ENCODE peak calls at places on chromosome 18, in four cellular contexts. One of them, this sample, is unnamed.

GRCh38 chr18:59751186-59751585 is 54.0 kb upstream of the CCBE1 start:
- DNase-seq in SK-N-SH: no peak
- DNase-seq in K562: no peak
- DNase-seq in HepG2: no peak
- DNase-seq in this sample: no peak

GRCh38 chr18:74996055-74996454 is 212.9 kb downstream of the PTGR3 start:
- DNase-seq in SK-N-SH: no peak
- DNase-seq in HepG2: no peak
- DNase-seq in K562: no peak
- DNase-seq in this sample: no peak

GRCh38 chr18:3402962-3403585 is 46.9 kb upstream of the TGIF1 start:
- DNase-seq in HepG2: no peak
- DNase-seq in SK-N-SH: peak
- DNase-seq in K562: no peak
- DNase-seq in this sample: no peak

GRCh38 chr18:39491408-39491807 is 1925.8 kb upstream of the CELF4 start:
- DNase-seq in SK-N-SH: no peak
- DNase-seq in K562: no peak
- DNase-seq in HepG2: no peak
- DNase-seq in this sample: no peak

GRCh38 chr18:25350561-25351201 is 1.3 kb downstream of the ZNF521 start:
- DNase-seq in SK-N-SH: peak
- DNase-seq in K562: no peak
- DNase-seq in HepG2: no peak
- DNase-seq in this sample: peak

GRCh38 chr18:67600181-67600631 is 83.7 kb upstream of the DSEL start:
- DNase-seq in SK-N-SH: peak
- DNase-seq in HepG2: no peak
- DNase-seq in K562: no peak
- DNase-seq in this sample: no peak

GRCh38 chr18:44896817-44897216 is 216.1 kb downstream of the SETBP1 start:
- DNase-seq in SK-N-SH: no peak
- DNase-seq in K562: no peak
- DNase-seq in HepG2: no peak
- DNase-seq in this sample: no peak

GRCh38 chr18:48794251-48794970 is 156.4 kb downstream of the SMAD7 start:
- DNase-seq in SK-N-SH: peak
- DNase-seq in HepG2: no peak
- DNase-seq in K562: no peak
- DNase-seq in this sample: peak

GRCh38 chr18:48921305-48922202 is 29.2 kb downstream of the SMAD7 start:
- DNase-seq in HepG2: no peak
- DNase-seq in SK-N-SH: no peak
- DNase-seq in K562: no peak
- DNase-seq in this sample: peak

GRCh38 chr18:54690198-54690597 is 99.2 kb downstream of the DYNAP start:
- DNase-seq in K562: no peak
- DNase-seq in SK-N-SH: no peak
- DNase-seq in HepG2: no peak
- DNase-seq in this sample: no peak

GRCh38 chr18:33424266-33424946 is 16.1 kb downstream of the CCDC178 start:
- DNase-seq in HepG2: peak
- DNase-seq in K562: no peak
- DNase-seq in SK-N-SH: no peak
- DNase-seq in this sample: no peak
- TF ChIP-seq FOXJ3 in HepG2: no peak
- TF ChIP-seq FOXJ3 in K562: no peak
- TF ChIP-seq FOXJ3 in SK-N-SH: no peak
- TF ChIP-seq FOXJ3 in this sample: no peak

GRCh38 chr18:6542296-6542695 is 127.6 kb upstream of the L3MBTL4 start:
- DNase-seq in HepG2: no peak
- DNase-seq in SK-N-SH: no peak
- DNase-seq in K562: no peak
- DNase-seq in this sample: no peak

GRCh38 chr18:6546229-6546628 is 131.5 kb upstream of the L3MBTL4 start:
- DNase-seq in K562: no peak
- DNase-seq in HepG2: no peak
- DNase-seq in SK-N-SH: no peak
- DNase-seq in this sample: no peak

GRCh38 chr18:6537468-6537867 is 122.8 kb upstream of the L3MBTL4 start:
- DNase-seq in SK-N-SH: no peak
- DNase-seq in HepG2: no peak
- DNase-seq in K562: no peak
- DNase-seq in this sample: no peak

GRCh38 chr18:6547476-6547875 is 132.8 kb upstream of the L3MBTL4 start:
- DNase-seq in SK-N-SH: no peak
- DNase-seq in K562: no peak
- DNase-seq in HepG2: no peak
- DNase-seq in this sample: no peak

DNA sequence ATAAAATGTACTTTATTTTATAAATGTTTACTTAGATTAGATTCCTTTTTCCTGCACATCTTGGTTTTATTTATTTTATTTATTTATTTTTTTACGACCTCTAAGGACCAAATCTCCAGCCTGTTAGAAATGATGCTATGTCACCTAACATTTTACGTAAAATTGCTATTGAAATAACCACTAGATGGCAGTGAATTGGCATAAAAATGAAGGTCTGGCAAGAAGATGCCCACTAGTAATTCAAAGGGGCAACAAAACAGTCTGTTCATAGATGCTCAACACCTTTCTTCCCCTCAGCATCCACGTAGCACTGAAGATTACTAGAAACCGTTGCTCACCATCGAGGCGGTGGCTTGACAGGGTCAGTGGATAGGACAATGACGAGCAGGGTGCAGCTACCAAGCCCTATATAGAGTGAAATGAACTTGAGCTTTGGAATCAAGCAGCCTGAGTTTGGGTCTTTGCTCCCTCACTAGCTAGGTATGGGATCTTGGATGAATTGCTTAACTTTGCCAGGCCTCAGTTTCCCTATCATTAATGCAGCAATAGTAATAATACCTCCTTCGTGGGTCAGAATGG is 128.7 kb upstream of the L3MBTL4 start:
- DNase-seq in HepG2: peak
- DNase-seq in K562: peak
- DNase-seq in SK-N-SH: peak
- DNase-seq in this sample: no peak
- TF ChIP-seq FOXJ3 in HepG2: no peak
- TF ChIP-seq FOXJ3 in K562: no peak
- TF ChIP-seq FOXJ3 in SK-N-SH: no peak
- TF ChIP-seq FOXJ3 in this sample: no peak

GRCh38 chr18:46010676-46011075 is 43.5 kb upstream of the EPG5 start:
- DNase-seq in SK-N-SH: no peak
- DNase-seq in K562: no peak
- DNase-seq in HepG2: no peak
- DNase-seq in this sample: no peak

GRCh38 chr18:46009158-46009866 is 42.2 kb upstream of the EPG5 start:
- DNase-seq in K562: no peak
- DNase-seq in HepG2: no peak
- DNase-seq in SK-N-SH: no peak
- DNase-seq in this sample: no peak

GRCh38 chr18:46010050-46010449 is 42.9 kb upstream of the EPG5 start:
- DNase-seq in SK-N-SH: no peak
- DNase-seq in HepG2: no peak
- DNase-seq in K562: no peak
- DNase-seq in this sample: no peak

DNA sequence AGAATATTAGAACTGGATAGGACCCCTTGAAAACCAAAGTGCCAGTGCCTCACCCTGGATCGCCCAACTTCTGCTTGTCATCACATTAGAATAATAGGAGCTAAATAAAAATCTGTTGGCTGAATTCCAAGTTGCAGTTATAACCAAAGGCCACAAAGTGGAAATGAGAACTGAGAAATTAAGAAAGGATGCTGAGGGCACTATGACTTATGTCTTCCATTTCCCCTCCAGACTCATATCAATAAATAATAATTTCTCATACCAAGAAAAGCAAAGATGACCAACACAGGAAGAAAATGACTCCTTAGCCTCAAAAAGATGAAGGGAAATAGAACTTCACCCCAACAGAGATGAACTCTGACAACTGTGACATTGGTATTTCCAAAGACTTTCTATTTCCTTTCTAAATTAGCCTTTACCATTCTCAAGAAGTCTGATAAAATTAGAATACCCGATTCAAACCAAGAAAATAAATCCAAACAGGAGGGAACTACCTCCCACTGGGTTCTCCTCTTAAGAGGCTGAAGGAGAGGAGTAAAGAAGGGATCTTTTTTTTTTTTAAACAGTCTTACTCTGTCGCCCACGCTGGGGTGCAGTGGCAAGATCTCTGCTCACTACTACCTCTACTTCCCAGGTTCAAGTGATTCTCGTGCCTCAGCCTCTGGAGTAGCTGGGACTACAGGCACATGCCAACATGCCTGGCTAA is 46.5 kb upstream of the EPG5 start:
- DNase-seq in SK-N-SH: no peak
- DNase-seq in K562: no peak
- DNase-seq in HepG2: no peak
- DNase-seq in this sample: no peak
- TF ChIP-seq FOXJ3 in SK-N-SH: no peak
- TF ChIP-seq FOXJ3 in K562: no peak
- TF ChIP-seq FOXJ3 in HepG2: no peak
- TF ChIP-seq FOXJ3 in this sample: no peak

DNA sequence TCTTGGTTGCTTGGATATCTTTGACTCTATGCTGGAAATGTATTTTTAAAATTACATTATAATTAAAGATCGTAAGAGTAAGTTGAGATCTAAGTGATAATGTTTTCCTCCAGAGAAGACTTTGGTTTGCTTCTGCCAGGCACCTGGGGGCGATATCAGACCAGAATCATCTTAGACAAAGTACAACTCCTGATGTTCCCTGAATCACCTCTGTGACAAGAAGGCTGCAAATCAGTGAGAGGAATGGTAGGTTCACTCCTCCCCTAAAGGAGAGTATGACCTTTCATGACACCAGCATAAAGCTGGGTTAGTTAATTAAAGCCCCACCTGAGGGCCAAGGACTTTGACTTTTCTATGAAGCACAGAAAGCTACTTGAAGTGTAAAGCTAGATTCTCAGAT is 114.4 kb upstream of the DTNA start:
- DNase-seq in K562: no peak
- DNase-seq in SK-N-SH: no peak
- DNase-seq in HepG2: peak
- DNase-seq in this sample: peak
- TF ChIP-seq FOXJ3 in K562: no peak
- TF ChIP-seq FOXJ3 in SK-N-SH: no peak
- TF ChIP-seq FOXJ3 in HepG2: no peak
- TF ChIP-seq FOXJ3 in this sample: no peak

GRCh38 chr18:77250926-77251729 is 1.5 kb downstream of the GALR1 start:
- DNase-seq in SK-N-SH: peak
- DNase-seq in HepG2: no peak
- DNase-seq in K562: no peak
- DNase-seq in this sample: peak
- TF ChIP-seq FOXJ3 in SK-N-SH: no peak
- TF ChIP-seq FOXJ3 in HepG2: no peak
- TF ChIP-seq FOXJ3 in K562: no peak
- TF ChIP-seq FOXJ3 in this sample: no peak

GRCh38 chr18:57913686-57914085 is 110.6 kb upstream of the ATP8B1 start:
- DNase-seq in HepG2: no peak
- DNase-seq in SK-N-SH: no peak
- DNase-seq in K562: no peak
- DNase-seq in this sample: no peak
- TF ChIP-seq FOXJ3 in HepG2: no peak
- TF ChIP-seq FOXJ3 in SK-N-SH: no peak
- TF ChIP-seq FOXJ3 in K562: no peak
- TF ChIP-seq FOXJ3 in this sample: no peak

GRCh38 chr18:69259282-69259681 is 141.4 kb upstream of the DOK6 start:
- DNase-seq in HepG2: no peak
- DNase-seq in SK-N-SH: no peak
- DNase-seq in K562: no peak
- DNase-seq in this sample: no peak

GRCh38 chr18:69261436-69261835 is 139.3 kb upstream of the DOK6 start:
- DNase-seq in HepG2: no peak
- DNase-seq in SK-N-SH: no peak
- DNase-seq in K562: no peak
- DNase-seq in this sample: no peak

GRCh38 chr18:69257861-69258458 is 142.7 kb upstream of the DOK6 start:
- DNase-seq in K562: no peak
- DNase-seq in HepG2: peak
- DNase-seq in SK-N-SH: no peak
- DNase-seq in this sample: no peak
- TF ChIP-seq FOXJ3 in K562: no peak
- TF ChIP-seq FOXJ3 in HepG2: no peak
- TF ChIP-seq FOXJ3 in SK-N-SH: no peak
- TF ChIP-seq FOXJ3 in this sample: no peak

GRCh38 chr18:61820842-61821241 is 72.0 kb downstream of the RNF152 start:
- DNase-seq in HepG2: no peak
- DNase-seq in SK-N-SH: no peak
- DNase-seq in K562: no peak
- DNase-seq in this sample: no peak

GRCh38 chr18:61821748-61822147 is 71.1 kb downstream of the RNF152 start:
- DNase-seq in HepG2: no peak
- DNase-seq in K562: no peak
- DNase-seq in SK-N-SH: no peak
- DNase-seq in this sample: no peak

GRCh38 chr18:61817086-61817485 is 75.7 kb downstream of the RNF152 start:
- DNase-seq in K562: no peak
- DNase-seq in HepG2: no peak
- DNase-seq in SK-N-SH: no peak
- DNase-seq in this sample: no peak

DNA sequence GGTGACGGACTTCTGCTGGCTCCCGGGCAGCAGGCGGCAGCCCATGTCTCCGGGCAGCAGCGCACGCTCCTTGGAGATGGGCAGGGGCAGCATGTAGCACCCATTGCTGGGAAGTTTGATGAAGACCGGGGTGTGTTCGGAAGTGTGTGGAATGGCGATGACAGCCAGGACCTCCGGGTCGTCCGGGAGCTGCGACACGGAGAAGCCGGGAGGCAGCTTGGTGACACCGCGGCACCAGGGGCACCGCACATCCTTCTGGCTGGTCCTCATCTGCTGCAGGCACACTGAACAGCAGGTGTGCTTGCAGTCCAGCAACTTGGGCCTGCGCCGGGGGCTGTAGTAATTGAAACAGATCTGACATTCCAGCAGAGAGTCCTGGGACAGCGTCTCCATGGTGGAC is 76.7 kb downstream of the RNF152 start:
- DNase-seq in HepG2: no peak
- DNase-seq in K562: no peak
- DNase-seq in SK-N-SH: no peak
- DNase-seq in this sample: no peak
- TF ChIP-seq FOXJ3 in HepG2: no peak
- TF ChIP-seq FOXJ3 in K562: no peak
- TF ChIP-seq FOXJ3 in SK-N-SH: no peak
- TF ChIP-seq FOXJ3 in this sample: no peak

DNA sequence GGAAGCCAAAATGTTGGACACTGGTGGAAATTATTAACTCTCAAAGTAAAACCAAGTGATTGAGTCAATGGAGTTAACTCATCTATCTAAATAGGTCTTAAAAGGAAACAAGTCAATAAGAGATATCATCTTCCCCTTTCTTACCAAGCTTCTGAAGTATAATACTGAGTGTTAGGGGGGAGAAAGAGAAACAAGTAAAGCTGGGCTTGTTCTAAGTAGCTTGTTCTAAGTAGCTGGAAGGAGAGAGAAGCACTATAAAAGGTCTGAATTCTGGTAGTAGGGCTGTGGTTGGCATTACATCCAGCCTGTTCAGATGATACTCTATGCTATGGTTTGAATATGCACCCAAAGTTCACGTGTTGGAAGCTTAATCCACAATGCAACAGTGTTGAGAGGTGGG is 26.8 kb downstream of the YES1 start:
- DNase-seq in HepG2: no peak
- DNase-seq in K562: no peak
- DNase-seq in SK-N-SH: no peak
- DNase-seq in this sample: no peak
- TF ChIP-seq FOXJ3 in HepG2: no peak
- TF ChIP-seq FOXJ3 in K562: no peak
- TF ChIP-seq FOXJ3 in SK-N-SH: no peak
- TF ChIP-seq FOXJ3 in this sample: no peak